ENCODE peak calls at places on chromosomes 5 and 9, in seven cellular contexts. E is kidney; Y is activated CD8-positive, alpha-beta memory T cell treated with anti-CD3 and anti-CD28 coated beads, Interleukin-2, amount 50 U/mL, for 4 hours; J is NCI-H1417; S is stromal cell of bone marrow; Z is left lung; Q is stimulated activated CD4-positive, alpha-beta T cell treated with anti-CD3 and anti-CD28 coated beads, TNF-alpha, amount 100 ng/mL, for 24 hours. V is an unnamed sample.

GRCh38 chr5:179953934-179954833 is 46.5 kb upstream of the TBC1D9B start:
- DNase-seq in S (no peak), Z (no peak), Y (no peak), E (no peak), Q (no peak), J (no peak), V (no peak)

GRCh38 chr9:35311891-35312639 is 150.3 kb downstream of the UNC13B start:
- DNase-seq in Q (no peak), J (no peak), S (peak), Z (no peak), Y (no peak), E (no peak), V (no peak)

GRCh38 chr9:27548055-27548741 is 18.6 kb upstream of the MOB3B start:
- DNase-seq in S (no peak), E (no peak), Y (no peak), J (peak), Z (no peak), Q (no peak), V (no peak)

GRCh38 chr9:23774266-23774665 is 51.8 kb downstream of the ELAVL2 start:
- DNase-seq in J (no peak), Y (no peak), Q (no peak), Z (no peak), E (no peak), S (no peak), V (no peak)

GRCh38 chr9:88773627-88774244 is 217.5 kb upstream of the S1PR3 start:
- DNase-seq in Y (no peak), S (no peak), J (no peak), Q (no peak), E (no peak), Z (no peak), V (no peak)

GRCh38 chr9:127162046-127162445 is 39.6 kb upstream of the ANGPTL2 start:
- DNase-seq in Q (no peak), Z (no peak), E (peak), Y (no peak), J (no peak), S (no peak), V (no peak)

GRCh38 chr5:40853632-40854192 is 12.5 kb downstream of the CARD6 start:
- DNase-seq in E (no peak), S (no peak), Q (no peak), J (peak), Y (no peak), Z (no peak), V (no peak)

GRCh38 chr9:126334626-126335621 is 8.3 kb downstream of the MVB12B start:
- DNase-seq in S (peak), Z (no peak), Y (no peak), E (no peak), J (no peak), Q (no peak), V (no peak)

GRCh38 chr9:80885894-80886293 is 803.5 kb downstream of the TLE1 start:
- DNase-seq in E (no peak), J (peak), S (no peak), Z (no peak), Q (no peak), Y (no peak), V (no peak)

GRCh38 chr9:2676466-2676865 is 40.8 kb upstream of the KCNV2 start:
- DNase-seq in J (peak), S (no peak), Z (no peak), E (no peak), Y (no peak), Q (no peak), V (no peak)

GRCh38 chr5:111680737-111681413 is 76.1 kb downstream of the NREP start:
- DNase-seq in Z (no peak), Y (no peak), Q (no peak), S (peak), J (peak), E (no peak), V (peak)

GRCh38 chr9:37936965-37937364 is 33.0 kb upstream of the SLC25A51 start:
- DNase-seq in E (no peak), Z (no peak), J (no peak), S (no peak), Y (no peak), Q (no peak), V (peak)

GRCh38 chr5:94524841-94525697 is 93.3 kb downstream of the KIAA0825 start:
- DNase-seq in S (no peak), Q (no peak), E (no peak), Z (no peak), J (peak), Y (no peak), V (no peak)

GRCh38 chr5:149912226-149912864 is 32.2 kb downstream of the PDE6A start:
- DNase-seq in Y (no peak), S (no peak), E (no peak), Q (no peak), J (no peak), Z (no peak), V (no peak)

GRCh38 chr9:36040271-36040925 is 3.7 kb downstream of the RECK start:
- DNase-seq in Z (no peak), Q (no peak), J (no peak), Y (no peak), S (no peak), E (no peak), V (no peak)

GRCh38 chr9:22454021-22454420 is 7.4 kb downstream of the DMRTA1 start:
- DNase-seq in E (no peak), S (peak), J (no peak), Y (no peak), Q (no peak), Z (no peak), V (no peak)

GRCh38 chr5:903756-904096 is 11.0 kb downstream of the TRIP13 start:
- DNase-seq in S (no peak), Q (no peak), Y (no peak), J (no peak), Z (no peak), E (no peak), V (no peak)

GRCh38 chr5:10859393-10860195 is 98.6 kb upstream of the DAP start:
- DNase-seq in Z (no peak), Q (no peak), Y (no peak), J (no peak), E (no peak), S (no peak), V (no peak)

GRCh38 chr5:11803436-11803835 is 100.8 kb downstream of the CTNND2 start:
- DNase-seq in Y (no peak), Q (no peak), Z (no peak), E (no peak), S (no peak), J (no peak), V (no peak)

GRCh38 chr5:138726848-138727247 is 26.4 kb upstream of the CTNNA1 start:
- DNase-seq in Q (no peak), Y (peak), E (no peak), J (no peak), S (no peak), Z (no peak), V (no peak)

GRCh38 chr5:174692381-174692780 is 32.0 kb upstream of the MSX2 start:
- DNase-seq in Z (no peak), Q (no peak), E (no peak), Y (no peak), S (no peak), J (no peak), V (no peak)

GRCh38 chr9:111566234-111566633 is 33.2 kb downstream of the PTGR1 start:
- DNase-seq in Z (no peak), Y (no peak), J (no peak), Q (no peak), E (no peak), S (peak), V (no peak)

GRCh38 chr5:54904425-54904824 is 81.0 kb downstream of the ESM1 start:
- DNase-seq in Z (no peak), Y (no peak), Q (no peak), S (no peak), E (no peak), J (peak), V (no peak)

GRCh38 chr5:56585973-56586740 is 229.2 kb upstream of the MAP3K1 start:
- DNase-seq in Q (no peak), E (peak), Y (no peak), S (no peak), Z (no peak), J (peak), V (no peak)

GRCh38 chr5:112733586-112733985 is 4.1 kb upstream of the APC start:
- DNase-seq in S (no peak), E (no peak), Z (no peak), Y (no peak), J (no peak), Q (no peak), V (no peak)

GRCh38 chr5:115932991-115933390 is 29.3 kb upstream of the LVRN start:
- DNase-seq in Y (no peak), Q (no peak), J (no peak), S (no peak), Z (no peak), E (no peak), V (no peak)

GRCh38 chr5:96934291-96934694 is 1.6 kb upstream of the LNPEP start:
- DNase-seq in S (no peak), Y (no peak), Q (no peak), Z (no peak), E (no peak), J (peak), V (no peak)

GRCh38 chr9:84153885-84154284 is 173.3 kb downstream of the RMI1 start:
- DNase-seq in S (no peak), Y (no peak), Q (no peak), Z (no peak), J (no peak), E (no peak), V (no peak)

GRCh38 chr5:169668732-169669131 is 31.7 kb downstream of the DOCK2 start:
- DNase-seq in Q (no peak), J (no peak), Z (no peak), S (no peak), E (no peak), Y (no peak), V (no peak)